ENCODE peak calls at places on chromosomes 12 and 14, in seven cellular contexts. Q, N, U, B, F, V and K are unnamed samples. For H3K4me1, the result is how much of the 10 kb centered on the place peaks cover.

GRCh38 chr12:26817183-26817591 is 15.8 kb downstream of the ITPR2 start:
- DNase-seq in Q (no peak), N (no peak), U (no peak), B (no peak), F (no peak), V (no peak), K (no peak)

GRCh38 chr12:19683178-19683927 is 244.1 kb downstream of the AEBP2 start:
- DNase-seq in Q (no peak), N (no peak), U (no peak), B (no peak), F (no peak), V (no peak), K (no peak)

GRCh38 chr12:56839489-56840442 is 76.6 kb downstream of the HSD17B6 start:
- DNase-seq in Q (peak), N (peak), U (peak), B (peak), F (peak), V (peak), K (no peak)

GRCh38 chr14:72495668-72496067 is 398.2 kb downstream of the DPF3 start:
- DNase-seq in Q (no peak), N (no peak), U (no peak), B (no peak), F (no peak), V (no peak), K (no peak)

GRCh38 chr12:89469361-89469760 is 55.2 kb downstream of the GALNT4 start:
- DNase-seq in Q (no peak), N (no peak), U (no peak), B (no peak), F (no peak), V (no peak), K (no peak)

GRCh38 chr12:73161970-73162369 is 889.8 kb downstream of the TRHDE start:
- DNase-seq in Q (no peak), N (no peak), U (no peak), B (no peak), F (no peak), V (no peak), K (no peak)

GRCh38 chr12:32907166-32907565 is 10.6 kb upstream of the PKP2 start:
- DNase-seq in Q (no peak), N (no peak), U (no peak), B (no peak), F (no peak), V (no peak), K (no peak)

GRCh38 chr14:79543966-79544365 is 667.3 kb downstream of the DIO2 start:
- DNase-seq in Q (no peak), N (no peak), U (no peak), B (peak), F (no peak), V (peak), K (no peak)

GRCh38 chr12:124844411-124845397 is 19.0 kb downstream of the SCARB1 start:
- DNase-seq in Q (no peak), N (no peak), U (no peak), B (no peak), F (no peak), V (no peak), K (no peak)

GRCh38 chr12:76236640-76237039 is 111.6 kb downstream of the BBS10 start:
- DNase-seq in Q (peak), N (no peak), U (no peak), B (no peak), F (peak), V (peak), K (no peak)

GRCh38 chr14:57634335-57634734 is 140.7 kb upstream of the CCDC198 start:
- DNase-seq in Q (no peak), N (no peak), U (no peak), B (peak), F (no peak), V (no peak), K (no peak)

GRCh38 chr12:24244801-24245200 is 295.3 kb upstream of the SOX5 start:
- DNase-seq in Q (no peak), N (no peak), U (no peak), B (no peak), F (no peak), V (no peak), K (no peak)

GRCh38 chr14:68780358-68781160 is 12.3 kb downstream of the ZFP36L1 start:
- DNase-seq in Q (no peak), N (peak), U (peak), B (no peak), F (no peak), V (no peak), K (no peak)

GRCh38 chr12:91982946-91983345 is 162.7 kb downstream of the BTG1 start:
- DNase-seq in Q (no peak), N (no peak), U (no peak), B (no peak), F (no peak), V (no peak), K (no peak)

GRCh38 chr14:64584185-64584584 is 34.4 kb downstream of the PPP1R36 start:
- DNase-seq in Q (no peak), N (no peak), U (no peak), B (no peak), F (no peak), V (no peak), K (no peak)

GRCh38 chr14:93965287-93965821 is 11.0 kb downstream of the ASB2 start:
- DNase-seq in Q (no peak), N (no peak), U (no peak), B (no peak), F (no peak), V (no peak), K (no peak)

GRCh38 chr14:85578925-85579324 is 49.0 kb downstream of the FLRT2 start:
- DNase-seq in Q (no peak), N (no peak), U (no peak), B (no peak), F (no peak), V (no peak), K (no peak)
- H3K4me1 ChIP-seq in Q (under half), N (under half), U (under half), B (under half), F (under half), V (under half), K (under half)

DNA sequence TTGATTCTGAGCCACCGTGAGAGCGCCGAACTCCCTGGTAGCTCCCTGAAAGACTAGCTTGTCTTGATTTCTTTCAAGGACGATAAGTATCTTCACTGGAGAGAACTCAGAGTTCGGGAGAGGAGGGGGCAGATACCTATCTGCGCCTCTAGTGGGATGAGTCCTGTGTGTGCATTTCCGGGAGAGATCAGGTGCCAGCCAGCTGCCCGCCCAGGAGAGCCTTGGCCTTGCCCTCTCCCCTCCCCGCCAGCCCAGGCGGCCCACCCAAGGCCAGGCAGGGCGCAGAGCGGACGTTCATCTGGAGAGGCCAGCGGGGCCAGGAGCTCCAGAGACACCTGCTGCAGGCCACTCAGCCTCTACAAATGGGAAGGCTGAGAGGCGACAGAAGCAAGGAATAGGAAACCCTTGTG is 1.0 kb downstream of the CD9 start:
- DNase-seq in Q (no peak), N (no peak), U (no peak), B (peak), F (no peak), V (no peak), K (peak)
- TF ChIP-seq POLR2AphosphoS5 in Q (no peak), N (no peak), U (peak), B (no peak), F (no peak), V (no peak), K (peak)

GRCh38 chr12:52206309-52207040 is 14.7 kb upstream of the KRT80 start:
- DNase-seq in Q (no peak), N (no peak), U (peak), B (no peak), F (no peak), V (no peak), K (no peak)
- H3K27ac ChIP-seq in Q (peak), N (no peak), U (no peak), B (no peak), F (no peak), V (no peak), K (no peak)

GRCh38 chr12:93813972-93814821 is 137.0 kb downstream of the CRADD start:
- DNase-seq in Q (no peak), N (peak), U (no peak), B (no peak), F (no peak), V (no peak), K (no peak)
- H3K4me1 ChIP-seq in Q (under half), N (half or more), U (under half), B (under half), F (under half), V (under half), K (under half)